ENCODE peak calls at places on chromosomes 4 and X, in six cellular contexts. One of them, this sample, is unnamed.

GRCh38 chr4:149145803-149146202 is 669.8 kb downstream of the IQCM start:
- DNase-seq in A549: no peak
- DNase-seq in breast epithelium: no peak
- DNase-seq in GM06990: no peak
- DNase-seq in PC-9: no peak
- DNase-seq in tibial nerve: no peak
- DNase-seq in this sample: no peak

GRCh38 chr4:89904524-89904923 is 9.9 kb downstream of the MMRN1 start:
- DNase-seq in GM06990: no peak
- DNase-seq in A549: no peak
- DNase-seq in PC-9: no peak
- DNase-seq in tibial nerve: no peak
- DNase-seq in breast epithelium: no peak
- DNase-seq in this sample: no peak

GRCh38 chr4:75126058-75126457 is 193.1 kb downstream of the PARM1 start:
- DNase-seq in GM06990: no peak
- DNase-seq in breast epithelium: no peak
- DNase-seq in PC-9: no peak
- DNase-seq in A549: no peak
- DNase-seq in tibial nerve: no peak
- DNase-seq in this sample: no peak

GRCh38 chrX:9340619-9341304 is 124.1 kb upstream of the TBL1X start:
- DNase-seq in PC-9: no peak
- DNase-seq in tibial nerve: peak
- DNase-seq in A549: no peak
- DNase-seq in GM06990: no peak
- DNase-seq in breast epithelium: peak
- DNase-seq in this sample: no peak

GRCh38 chr4:21191304-21191703 is 491.0 kb downstream of the PACRGL start:
- DNase-seq in A549: no peak
- DNase-seq in tibial nerve: no peak
- DNase-seq in breast epithelium: no peak
- DNase-seq in GM06990: no peak
- DNase-seq in PC-9: no peak
- DNase-seq in this sample: no peak

GRCh38 chr4:42512226-42512625 is 114.9 kb downstream of the SHISA3 start:
- DNase-seq in breast epithelium: no peak
- DNase-seq in PC-9: no peak
- DNase-seq in tibial nerve: no peak
- DNase-seq in GM06990: no peak
- DNase-seq in A549: no peak
- DNase-seq in this sample: no peak

GRCh38 chr4:138344064-138344463 is 101.9 kb upstream of the SLC7A11 start:
- DNase-seq in PC-9: no peak
- DNase-seq in tibial nerve: no peak
- DNase-seq in A549: no peak
- DNase-seq in GM06990: no peak
- DNase-seq in breast epithelium: no peak
- DNase-seq in this sample: no peak

GRCh38 chrX:6968231-6968630 is 179.3 kb upstream of the STS start:
- DNase-seq in breast epithelium: no peak
- DNase-seq in GM06990: no peak
- DNase-seq in A549: no peak
- DNase-seq in PC-9: no peak
- DNase-seq in tibial nerve: no peak
- DNase-seq in this sample: no peak

GRCh38 chr4:5884804-5885203 is 8.1 kb downstream of the CRMP1 start:
- DNase-seq in PC-9: no peak
- DNase-seq in breast epithelium: no peak
- DNase-seq in GM06990: no peak
- DNase-seq in tibial nerve: no peak
- DNase-seq in A549: no peak
- DNase-seq in this sample: no peak

GRCh38 chrX:149540133-149540620 is 635 bp upstream of the EOLA1 start:
- DNase-seq in breast epithelium: peak
- DNase-seq in tibial nerve: peak
- DNase-seq in PC-9: peak
- DNase-seq in A549: peak
- DNase-seq in GM06990: no peak
- DNase-seq in this sample: peak

GRCh38 chr4:153778383-153778782 is 10.5 kb downstream of the SFRP2 start:
- DNase-seq in GM06990: no peak
- DNase-seq in breast epithelium: no peak
- DNase-seq in tibial nerve: no peak
- DNase-seq in PC-9: no peak
- DNase-seq in A549: no peak
- DNase-seq in this sample: no peak

GRCh38 chr4:105784761-105785160 is 76.2 kb downstream of the GSTCD start:
- DNase-seq in A549: no peak
- DNase-seq in GM06990: no peak
- DNase-seq in breast epithelium: no peak
- DNase-seq in PC-9: no peak
- DNase-seq in tibial nerve: no peak
- DNase-seq in this sample: no peak

GRCh38 chr4:161148051-161148450 is 1015.7 kb downstream of the FSTL5 start:
- DNase-seq in PC-9: no peak
- DNase-seq in tibial nerve: no peak
- DNase-seq in GM06990: no peak
- DNase-seq in A549: no peak
- DNase-seq in breast epithelium: no peak
- DNase-seq in this sample: no peak

GRCh38 chr4:453267-453666 is 45.7 kb downstream of the ZNF721 start:
- DNase-seq in A549: no peak
- DNase-seq in GM06990: no peak
- DNase-seq in PC-9: no peak
- DNase-seq in breast epithelium: no peak
- DNase-seq in tibial nerve: no peak
- DNase-seq in this sample: no peak

GRCh38 chr4:8850830-8851188 is 20.8 kb downstream of the HMX1 start:
- DNase-seq in GM06990: no peak
- DNase-seq in PC-9: no peak
- DNase-seq in breast epithelium: no peak
- DNase-seq in A549: no peak
- DNase-seq in tibial nerve: no peak
- DNase-seq in this sample: no peak

GRCh38 chr4:80016506-80016905 is 56.5 kb downstream of the ANTXR2 start:
- DNase-seq in GM06990: no peak
- DNase-seq in breast epithelium: no peak
- DNase-seq in A549: no peak
- DNase-seq in PC-9: no peak
- DNase-seq in tibial nerve: no peak
- DNase-seq in this sample: no peak

GRCh38 chrX:7654316-7654715 is 188.7 kb upstream of the VCX start:
- DNase-seq in PC-9: no peak
- DNase-seq in tibial nerve: no peak
- DNase-seq in GM06990: no peak
- DNase-seq in breast epithelium: no peak
- DNase-seq in A549: no peak
- DNase-seq in this sample: no peak

GRCh38 chrX:135327299-135327698 is 18.0 kb downstream of the ETDC start:
- DNase-seq in tibial nerve: no peak
- DNase-seq in PC-9: no peak
- DNase-seq in A549: peak
- DNase-seq in breast epithelium: no peak
- DNase-seq in GM06990: no peak
- DNase-seq in this sample: no peak

GRCh38 chr4:67885727-67886126 is 1.9 kb upstream of the TMPRSS11D start:
- DNase-seq in breast epithelium: no peak
- DNase-seq in tibial nerve: no peak
- DNase-seq in GM06990: no peak
- DNase-seq in PC-9: no peak
- DNase-seq in A549: peak
- DNase-seq in this sample: no peak

GRCh38 chr4:20393486-20394100 is 141.9 kb downstream of the SLIT2 start:
- DNase-seq in A549: no peak
- DNase-seq in tibial nerve: no peak
- DNase-seq in GM06990: no peak
- DNase-seq in PC-9: no peak
- DNase-seq in breast epithelium: no peak
- DNase-seq in this sample: no peak

GRCh38 chr4:39642885-39643550 is 4.4 kb upstream of the SMIM14 start:
- DNase-seq in PC-9: no peak
- DNase-seq in GM06990: no peak
- DNase-seq in breast epithelium: no peak
- DNase-seq in A549: no peak
- DNase-seq in tibial nerve: no peak
- DNase-seq in this sample: no peak

GRCh38 chr4:134328741-134329140 is 127.2 kb upstream of the PABPC4L start:
- DNase-seq in GM06990: no peak
- DNase-seq in PC-9: no peak
- DNase-seq in breast epithelium: no peak
- DNase-seq in tibial nerve: no peak
- DNase-seq in A549: no peak
- DNase-seq in this sample: no peak

GRCh38 chr4:89249313-89249712 is 58.3 kb downstream of the GPRIN3 start:
- DNase-seq in PC-9: no peak
- DNase-seq in tibial nerve: no peak
- DNase-seq in breast epithelium: no peak
- DNase-seq in A549: no peak
- DNase-seq in GM06990: no peak
- DNase-seq in this sample: no peak

GRCh38 chr4:80266902-80267380 is 477 bp downstream of the FGF5 start:
- DNase-seq in A549: no peak
- DNase-seq in tibial nerve: no peak
- DNase-seq in GM06990: no peak
- DNase-seq in breast epithelium: no peak
- DNase-seq in PC-9: no peak
- DNase-seq in this sample: no peak

GRCh38 chr4:78569291-78569821 is 17.8 kb downstream of the ANXA3 start:
- DNase-seq in PC-9: peak
- DNase-seq in GM06990: no peak
- DNase-seq in A549: peak
- DNase-seq in tibial nerve: no peak
- DNase-seq in breast epithelium: no peak
- DNase-seq in this sample: no peak

GRCh38 chr4:118112647-118113046 is 78.4 kb downstream of the NDST3 start:
- DNase-seq in GM06990: no peak
- DNase-seq in PC-9: no peak
- DNase-seq in tibial nerve: no peak
- DNase-seq in breast epithelium: no peak
- DNase-seq in A549: no peak
- DNase-seq in this sample: no peak

GRCh38 chr4:159227984-159228383 is 125.1 kb downstream of the RAPGEF2 start:
- DNase-seq in PC-9: peak
- DNase-seq in breast epithelium: peak
- DNase-seq in GM06990: no peak
- DNase-seq in A549: peak
- DNase-seq in tibial nerve: peak
- DNase-seq in this sample: no peak

DNA sequence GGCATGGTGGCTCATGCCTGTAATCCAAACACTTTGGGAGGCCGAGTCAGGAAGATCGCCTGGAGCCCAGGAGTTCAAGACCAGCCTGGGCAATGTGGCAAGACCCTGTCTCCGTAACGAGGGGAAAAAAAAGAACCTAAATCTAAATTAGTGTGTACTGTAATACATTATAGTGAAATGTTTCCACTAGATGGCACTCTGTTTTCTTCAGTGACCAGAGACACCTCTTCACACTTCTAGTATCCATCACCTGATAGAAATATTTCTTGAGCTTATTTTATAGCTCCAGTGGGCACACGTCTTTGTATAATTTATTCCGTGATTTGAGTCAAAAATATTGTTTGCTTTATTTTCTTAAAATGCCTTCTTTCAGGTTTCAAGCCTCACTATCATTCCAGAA is 600.9 kb upstream of the DIPK2B start:
- DNase-seq in tibial nerve: no peak
- DNase-seq in breast epithelium: no peak
- DNase-seq in PC-9: no peak
- DNase-seq in A549: peak
- DNase-seq in GM06990: no peak
- DNase-seq in this sample: no peak
- TF ChIP-seq CTCF in tibial nerve: peak
- TF ChIP-seq CTCF in breast epithelium: peak
- TF ChIP-seq CTCF in PC-9: peak
- TF ChIP-seq CTCF in A549: peak
- TF ChIP-seq CTCF in GM06990: peak
- TF ChIP-seq CTCF in this sample: no peak

DNA sequence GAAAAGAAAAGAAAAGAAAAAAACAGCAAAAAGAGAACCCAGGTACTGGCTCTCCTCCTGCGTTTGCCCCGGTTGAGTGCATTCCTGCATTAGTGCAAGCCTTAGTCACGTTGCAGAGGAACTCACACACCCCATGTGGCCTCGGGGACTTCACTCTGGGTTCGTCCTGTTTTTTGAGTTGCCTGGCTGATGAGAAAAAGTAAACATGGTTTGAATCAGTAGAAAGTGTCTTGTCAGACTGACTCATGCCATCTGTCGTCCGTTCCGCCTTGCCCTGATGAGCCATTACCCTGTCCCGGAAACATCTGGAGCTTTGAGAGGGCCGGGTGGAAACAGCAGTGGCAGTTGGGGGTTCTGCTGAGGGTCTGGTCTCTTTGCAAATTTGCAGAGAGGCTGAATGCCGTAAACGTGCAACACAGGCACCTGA is 16.3 kb downstream of the CD99 start:
- DNase-seq in A549: peak
- DNase-seq in PC-9: peak
- DNase-seq in tibial nerve: peak
- DNase-seq in GM06990: peak
- DNase-seq in breast epithelium: peak
- DNase-seq in this sample: peak
- TF ChIP-seq CTCF in A549: no peak
- TF ChIP-seq CTCF in PC-9: no peak
- TF ChIP-seq CTCF in tibial nerve: no peak
- TF ChIP-seq CTCF in GM06990: peak
- TF ChIP-seq CTCF in breast epithelium: no peak
- TF ChIP-seq CTCF in this sample: no peak

GRCh38 chrX:4550018-4550417 is 836.6 kb upstream of the PRKX start:
- DNase-seq in PC-9: no peak
- DNase-seq in tibial nerve: no peak
- DNase-seq in GM06990: no peak
- DNase-seq in breast epithelium: no peak
- DNase-seq in A549: peak
- DNase-seq in this sample: no peak
- TF ChIP-seq CTCF in PC-9: peak
- TF ChIP-seq CTCF in tibial nerve: no peak
- TF ChIP-seq CTCF in GM06990: peak
- TF ChIP-seq CTCF in breast epithelium: no peak
- TF ChIP-seq CTCF in A549: no peak
- TF ChIP-seq CTCF in this sample: no peak

GRCh38 chr4:14125375-14126129 is 498.0 kb upstream of the BOD1L1 start:
- DNase-seq in tibial nerve: no peak
- DNase-seq in breast epithelium: no peak
- DNase-seq in A549: no peak
- DNase-seq in GM06990: peak
- DNase-seq in PC-9: no peak
- DNase-seq in this sample: no peak

DNA sequence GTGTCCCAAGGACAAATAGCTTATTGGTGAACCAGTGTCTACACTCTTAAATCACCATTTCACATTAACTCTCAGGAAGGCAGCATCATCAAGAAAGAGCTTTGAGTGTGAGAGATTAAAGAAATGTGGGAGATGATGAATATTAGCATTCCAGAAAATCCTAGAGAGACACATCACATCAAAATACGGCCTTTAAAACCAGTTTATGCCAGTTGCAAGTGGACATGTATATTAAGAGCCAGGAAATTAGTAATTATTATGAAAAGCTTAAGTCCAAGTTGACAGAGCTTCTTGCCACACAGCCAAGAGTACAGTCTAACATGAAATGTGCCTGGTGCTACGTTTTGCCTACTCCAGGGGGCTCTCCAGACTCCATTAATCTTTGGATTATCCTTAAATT is 503.0 kb upstream of the BOD1L1 start:
- DNase-seq in breast epithelium: no peak
- DNase-seq in GM06990: no peak
- DNase-seq in PC-9: no peak
- DNase-seq in tibial nerve: no peak
- DNase-seq in A549: no peak
- DNase-seq in this sample: no peak
- TF ChIP-seq CTCF in breast epithelium: no peak
- TF ChIP-seq CTCF in GM06990: no peak
- TF ChIP-seq CTCF in PC-9: no peak
- TF ChIP-seq CTCF in tibial nerve: no peak
- TF ChIP-seq CTCF in A549: no peak
- TF ChIP-seq CTCF in this sample: no peak